ENCODE peak calls at places on chromosomes 1 and 21, in five cellular contexts. X is HEK293T; P is stimulated activated CD8-positive, alpha-beta memory T cell treated with anti-CD3 and anti-CD28 coated beads, Interleukin-15, amount 100 ng/mL, for 24 hours; I is C1 segment of cervical spinal cord; R is activated CD4-positive, alpha-beta T cell treated with anti-CD3 and anti-CD28 coated beads, Interleukin-2, amount 50 U/mL, for 24 hours. A is an unnamed sample.

GRCh38 chr1:164767257-164768044 is 208.5 kb downstream of the PBX1 start:
- DNase-seq in X (no peak), P (no peak), I (no peak), R (no peak), A (no peak)

GRCh38 chr1:227729881-227730629 is 5.0 kb downstream of the JMJD4 start:
- DNase-seq in X (peak; percentile 78), P (no peak), I (no peak), R (no peak), A (peak; percentile 48)

GRCh38 chr21:41894511-41894910 is 15.4 kb upstream of the PRDM15 start:
- DNase-seq in X (no peak), P (no peak), I (no peak), R (no peak), A (no peak)

GRCh38 chr1:119878171-119878570 is 18.1 kb downstream of the ADAM30 start:
- DNase-seq in X (no peak), P (no peak), I (no peak), R (no peak), A (no peak)

GRCh38 chr1:235455097-235455496 is 49.2 kb downstream of the B3GALNT2 start:
- DNase-seq in X (no peak), P (no peak), I (no peak), R (no peak), A (no peak)

GRCh38 chr1:91583326-91583755 is 82.7 kb downstream of the CDC7 start:
- DNase-seq in X (no peak), P (no peak), I (no peak), R (no peak), A (no peak)

GRCh38 chr1:46077669-46078068 is 54.8 kb downstream of the PIK3R3 start:
- DNase-seq in X (no peak), P (no peak), I (no peak), R (no peak), A (no peak)

GRCh38 chr1:148318123-148318899 is 164.8 kb downstream of the PPIAL4G start:
- DNase-seq in X (no peak), P (no peak), I (no peak), R (no peak), A (peak; percentile 88)

GRCh38 chr21:17513214-17514123 is 626 bp downstream of the CXADR start:
- DNase-seq in X (peak; percentile 49), P (peak; percentile 2), I (peak; percentile 21), R (peak; percentile 9), A (no peak)

GRCh38 chr21:29190920-29191319 is 60.5 kb downstream of the MAP3K7CL start:
- DNase-seq in X (no peak), P (no peak), I (no peak), R (no peak), A (no peak)

GRCh38 chr1:109579496-109579895 is 31.1 kb downstream of the GNAI3 start:
- DNase-seq in X (no peak), P (no peak), I (no peak), R (no peak), A (no peak)

GRCh38 chr1:178964469-178965330 is 61.0 kb upstream of the FAM20B start:
- DNase-seq in X (no peak), P (no peak), I (no peak), R (no peak), A (no peak)

GRCh38 chr1:31626451-31627202 is 9.1 kb downstream of the HCRTR1 start:
- DNase-seq in X (no peak), P (no peak), I (no peak), R (no peak), A (peak; percentile 40)

GRCh38 chr1:184953600-184954219 is 20.6 kb downstream of the NIBAN1 start:
- DNase-seq in X (no peak), P (no peak), I (no peak), R (no peak), A (no peak)